ENCODE peak calls at places on chromosomes 3 and 15, in five cellular contexts. C, L, Y, R and K are unnamed samples.

GRCh38 chr3:179015551-179016020 is 56.0 kb downstream of the ZMAT3 start:
- DNase-seq in C (peak; percentile 80), Y (peak; percentile 83), L (peak; percentile 96), R (peak; percentile 84), K (no peak)

GRCh38 chr3:143775401-143775970 is 72.8 kb downstream of the SLC9A9 start:
- DNase-seq in L (peak; percentile 61), C (peak; percentile 65), R (peak; percentile 57), Y (peak; percentile 13), K (no peak)

GRCh38 chr3:40086890-40087884 is 222.3 kb upstream of the EIF1B start:
- DNase-seq in L (peak; percentile 9), Y (no peak), R (peak; percentile 56), C (peak; percentile 70), K (no peak)

GRCh38 chr15:46636220-46636619 is 1001.4 kb downstream of the SQOR start:
- DNase-seq in Y (no peak), C (no peak), L (peak; percentile 1), R (peak; percentile 13), K (no peak)

GRCh38 chr3:184005981-184006507 is 11.6 kb downstream of the ABCC5 start:
- DNase-seq in L (peak; percentile 98), Y (peak; percentile 37), C (peak; percentile 14), R (peak; percentile 86), K (peak; percentile 25)

GRCh38 chr3:129530331-129530761 is 1.9 kb downstream of the RHO start:
- DNase-seq in R (no peak), C (peak; percentile 46), L (no peak), Y (peak; percentile 58), K (peak; percentile 88)

GRCh38 chr3:127264292-127264691 is 23.6 kb downstream of the PRR20G start:
- DNase-seq in C (peak; percentile 60), R (no peak), L (peak; percentile 58), Y (peak; percentile 12), K (peak; percentile 72)

GRCh38 chr3:73784647-73785420 is 160.1 kb upstream of the PDZRN3 start:
- DNase-seq in Y (peak; percentile 60), L (no peak), R (no peak), C (peak; percentile 37), K (no peak)

GRCh38 chr3:100033184-100033583 is 81.1 kb downstream of the FILIP1L start:
- DNase-seq in Y (peak; percentile 81), L (peak; percentile 25), R (peak; percentile 53), C (peak; percentile 37), K (no peak)

GRCh38 chr3:12999147-13000140 is 73.8 kb downstream of the IQSEC1 start:
- DNase-seq in C (no peak), R (peak; percentile 76), L (no peak), Y (no peak), K (peak; percentile 89)

GRCh38 chr3:193148678-193149473 is 92.1 kb upstream of the PLAAT1 start:
- DNase-seq in L (no peak), R (no peak), C (no peak), Y (no peak), K (no peak)

GRCh38 chr3:113695818-113696645 is at the start of gene USF3:
- DNase-seq in R (peak; percentile 88), Y (peak; percentile 44), L (peak; percentile 70), C (peak; percentile 77), K (peak; percentile 96)

GRCh38 chr3:72141264-72141663 is 356.3 kb upstream of the PROK2 start:
- DNase-seq in R (no peak), L (no peak), C (no peak), Y (no peak), K (no peak)

GRCh38 chr15:91224750-91225380 is 124.8 kb downstream of the SV2B start:
- DNase-seq in C (peak; percentile 50), R (peak; percentile 41), Y (peak; percentile 41), L (peak; percentile 66), K (peak; percentile 72)

GRCh38 chr3:156483961-156484787 is 70.7 kb downstream of the SSR3 start:
- DNase-seq in L (peak; percentile 84), Y (peak; percentile 66), R (peak; percentile 38), C (peak; percentile 71), K (no peak)

GRCh38 chr3:157175678-157176077 is 15.7 kb upstream of the CCNL1 start:
- DNase-seq in L (no peak), Y (no peak), R (peak; percentile 72), C (peak; percentile 58), K (peak; percentile 79)

GRCh38 chr3:45109736-45110135 is 36.4 kb downstream of the CDCP1 start:
- DNase-seq in R (no peak), C (no peak), L (no peak), Y (no peak), K (no peak)

GRCh38 chr3:188788621-188789081 is 383.1 kb upstream of the TPRG1 start:
- DNase-seq in C (peak; percentile 95), Y (peak; percentile 97), R (no peak), L (peak; percentile 45), K (peak; percentile 77)

GRCh38 chr3:148643389-148643840 is 54.3 kb upstream of the AGTR1 start:
- DNase-seq in R (no peak), Y (peak; percentile 90), C (peak; percentile 67), L (no peak), K (peak; percentile 36)

GRCh38 chr3:32848215-32848614 is 30.4 kb downstream of the TRIM71 start:
- DNase-seq in C (no peak), L (no peak), R (peak; percentile 63), Y (no peak), K (no peak)

GRCh38 chr3:127728417-127728816 is 55.7 kb downstream of the ABTB1 start:
- DNase-seq in L (no peak), Y (peak; percentile 12), R (no peak), C (no peak), K (no peak)

GRCh38 chr15:79115971-79116370 is 25.4 kb upstream of the RASGRF1 start:
- DNase-seq in L (no peak), C (peak; percentile 4), R (no peak), Y (no peak), K (no peak)

GRCh38 chr15:51349156-51349844 is 7.8 kb downstream of the GLDN start:
- DNase-seq in L (no peak), Y (no peak), R (no peak), C (peak; percentile 30), K (no peak)

GRCh38 chr15:59124261-59124660 is 19.3 kb downstream of the CCNB2 start:
- DNase-seq in L (no peak), Y (no peak), C (no peak), R (no peak), K (no peak)

GRCh38 chr3:186209810-186210752 is 101.2 kb upstream of the ETV5 start:
- DNase-seq in L (peak; percentile 26), Y (peak; percentile 72), R (peak; percentile 68), C (peak; percentile 80), K (peak; percentile 82)

GRCh38 chr3:130671545-130671944 is 75.1 kb downstream of the PIK3R4 start:
- DNase-seq in C (no peak), Y (peak; percentile 16), L (peak; percentile 20), R (no peak), K (no peak)

GRCh38 chr3:66405701-66406091 is 95.1 kb downstream of the LRIG1 start:
- DNase-seq in C (peak; percentile 96), R (no peak), L (peak; percentile 11), Y (peak; percentile 94), K (peak; percentile 98)
- H4K20me1 ChIP-seq in C (no peaks in the 10 kb centered on the region), R (no peaks in the 10 kb centered on the region), L (no peaks in the 10 kb centered on the region), Y (no peaks in the 10 kb centered on the region), K (peaks cover 2% of the 10 kb centered on the region)

DNA sequence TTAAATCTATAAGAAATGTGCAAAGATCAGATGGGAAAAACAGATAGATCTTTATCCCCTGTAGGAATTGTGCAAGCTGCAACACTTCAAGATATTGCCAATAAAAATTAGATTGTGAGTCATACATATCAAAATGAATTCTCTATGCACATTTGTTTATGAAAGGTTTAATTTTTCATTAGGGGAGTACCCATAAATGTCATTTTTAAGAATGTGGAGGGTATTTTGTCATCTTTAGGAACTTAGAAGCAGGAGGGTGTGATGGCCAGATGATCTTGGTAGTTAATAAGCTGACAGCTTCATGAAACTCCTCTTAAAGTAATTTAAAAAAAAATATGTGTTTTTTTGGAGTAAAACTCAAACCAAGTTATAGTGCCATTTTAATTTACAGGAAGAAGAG is 3.0 kb downstream of the PIAS1 start:
- DNase-seq in L (no peak), R (no peak), C (peak; percentile 15), Y (no peak), K (no peak)
- H3K4me2 ChIP-seq in L (peak overlapping the region; percentile 98), R (peak overlapping the region; percentile 74), C (peak overlapping the region; percentile 97), Y (no peak overlapping the region), K (peak overlapping the region; percentile 98)

GRCh38 chr3:125052671-125053303 is 3.0 kb downstream of the HEG1 start:
- DNase-seq in Y (peak; percentile 92), L (peak; percentile 66), C (peak; percentile 95), R (no peak), K (peak; percentile 93)
- H3K27me3 ChIP-seq in Y (no peaks in the 10 kb centered on the region), L (no peaks in the 10 kb centered on the region), C (no peaks in the 10 kb centered on the region), R (no peaks in the 10 kb centered on the region), K (no peaks in the 10 kb centered on the region)

GRCh38 chr3:48042071-48042760 is 26.0 kb upstream of the MAP4 start:
- DNase-seq in L (peak; percentile 39), Y (peak; percentile 48), C (peak; percentile 53), R (no peak), K (peak; percentile 54)
- H4K20me1 ChIP-seq in L (peaks cover 15% of the 10 kb centered on the region), Y (peaks cover 86% of the 10 kb centered on the region), C (peaks cover 9% of the 10 kb centered on the region), R (peaks cover 24% of the 10 kb centered on the region), K (peaks cover 60% of the 10 kb centered on the region)